ENCODE peak calls at places on chromosomes 2 and 18, in ten cellular contexts. S is kidney tubule cell; M is Panc1; R is amniotic stem cell; D is stimulated activated CD8-positive, alpha-beta memory T cell treated with anti-CD3 and anti-CD28 coated beads, Interleukin-4, amount 100 ng/mL, for 1 hour; A is WTC11; O is NCI-H1436; H is HFFc6; K is H9; G is NCI-H446. Y is an unnamed sample.

GRCh38 chr18:56509656-56510055 is 128.7 kb downstream of the TXNL1 start:
- DNase-seq in S (peak; percentile 7), M (no peak), A (no peak), H (no peak), G (no peak), O (no peak), R (no peak), K (no peak), D (no peak), Y (no peak)

GRCh38 chr2:117948585-117948984 is 65.3 kb downstream of the CCDC93 start:
- DNase-seq in G (no peak), R (no peak), O (no peak), K (no peak), A (no peak), M (no peak), S (no peak), H (no peak), D (no peak), Y (no peak)

GRCh38 chr18:2414235-2414634 is 157.1 kb downstream of the METTL4 start:
- DNase-seq in R (no peak), D (no peak), M (no peak), A (no peak), S (no peak), K (no peak), O (no peak), G (no peak), H (no peak), Y (no peak)

GRCh38 chr2:58289029-58289428 is 47.9 kb upstream of the FANCL start:
- DNase-seq in M (no peak), K (no peak), R (no peak), O (no peak), G (no peak), H (peak; percentile 2), D (no peak), A (no peak), S (peak; percentile 71), Y (no peak)

GRCh38 chr18:55400590-55401274 is 187.3 kb downstream of the TCF4 start:
- DNase-seq in G (no peak), A (no peak), K (no peak), M (no peak), R (no peak), H (no peak), D (no peak), S (no peak), O (no peak), Y (no peak)

GRCh38 chr18:967037-967576 is 62.4 kb downstream of the ADCYAP1 start:
- DNase-seq in O (no peak), H (no peak), R (no peak), G (no peak), S (no peak), M (no peak), A (no peak), K (no peak), D (no peak), Y (no peak)

GRCh38 chr18:34661464-34662087 is 48.5 kb upstream of the DTNA start:
- DNase-seq in G (peak; percentile 22), K (peak; percentile 45), R (peak; percentile 2), M (peak; percentile 41), S (peak; percentile 60), O (peak; percentile 22), H (peak; percentile 48), A (no peak), D (no peak), Y (no peak)

GRCh38 chr2:128309341-128310093 is 9.2 kb downstream of the HS6ST1 start:
- DNase-seq in S (peak; percentile 25), K (peak; percentile 25), O (no peak), G (no peak), A (no peak), H (no peak), M (no peak), D (no peak), R (no peak), Y (no peak)

GRCh38 chr2:43086451-43087221 is 139.8 kb downstream of the ZFP36L2 start:
- DNase-seq in G (no peak), A (no peak), S (peak; percentile 99), M (peak; percentile 48), D (no peak), H (peak; percentile 97), K (no peak), O (no peak), R (peak; percentile 97), Y (no peak)

GRCh38 chr2:46302005-46302696 is 4.9 kb downstream of the EPAS1 start:
- DNase-seq in D (no peak), R (no peak), S (no peak), M (no peak), K (no peak), G (no peak), O (no peak), A (no peak), H (no peak), Y (no peak)

GRCh38 chr2:64876137-64876647 is 113.0 kb upstream of the SLC1A4 start:
- DNase-seq in G (no peak), R (peak; percentile 55), M (no peak), K (peak; percentile 69), A (peak; percentile 24), D (no peak), H (peak; percentile 86), O (no peak), S (peak; percentile 88), Y (no peak)

GRCh38 chr18:58242978-58243377 is 199.0 kb downstream of the NEDD4L start:
- DNase-seq in H (no peak), A (no peak), R (no peak), G (no peak), K (no peak), S (no peak), O (no peak), M (no peak), D (no peak), Y (no peak)

GRCh38 chr2:2013476-2013875 is 269.2 kb upstream of the PXDN start:
- DNase-seq in M (no peak), G (no peak), R (no peak), D (no peak), O (no peak), H (no peak), K (no peak), S (no peak), A (no peak), Y (no peak)

GRCh38 chr2:19797871-19798270 is 103.9 kb downstream of the TTC32 start:
- DNase-seq in H (no peak), R (no peak), O (no peak), K (no peak), D (no peak), G (no peak), M (no peak), A (no peak), S (peak; percentile 20), Y (no peak)

GRCh38 chr2:138113871-138114525 is 149.7 kb downstream of the HNMT start:
- DNase-seq in H (no peak), G (no peak), O (no peak), M (no peak), R (no peak), D (no peak), K (no peak), S (peak; percentile 7), A (no peak), Y (no peak)

GRCh38 chr2:37671013-37671815 is at the start of gene CDC42EP3:
- DNase-seq in S (peak; percentile 79), K (peak; percentile 78), O (peak; percentile 23), A (peak; percentile 74), D (peak; percentile 50), M (no peak), R (peak; percentile 58), H (no peak), G (no peak), Y (peak; percentile 74)

GRCh38 chr2:119338826-119339561 is 27.6 kb downstream of the C2orf76 start:
- DNase-seq in G (no peak), A (no peak), K (no peak), S (no peak), H (no peak), M (no peak), O (no peak), D (peak; percentile 20), R (no peak), Y (no peak)

GRCh38 chr2:191322838-191323506 is 77.8 kb downstream of the MYO1B start:
- DNase-seq in D (no peak), M (no peak), H (no peak), S (no peak), A (no peak), R (no peak), O (no peak), K (no peak), G (no peak), Y (no peak)

GRCh38 chr2:233449921-233450853 is 95.9 kb downstream of the DGKD start:
- DNase-seq in K (no peak), G (no peak), M (no peak), R (no peak), O (no peak), A (no peak), H (no peak), S (no peak), D (no peak), Y (no peak)